ENCODE peak calls at places on chromosomes 7 and 10, in six cellular contexts. L is IMR-90, R is mesendoderm, F is neuronal stem cell, I is mesenchymal stem cell, Y is H9. E is an unnamed sample.

GRCh38 chr7:99631311-99632109 is 14.8 kb downstream of the ZSCAN25 start:
- DNase-seq in L (peak; percentile 13), R (peak; percentile 43), F (no peak), I (no peak), Y (peak; percentile 47), E (peak; percentile 40)

GRCh38 chr7:40870108-40870507 is 735.3 kb downstream of the SUGCT start:
- DNase-seq in L (peak; percentile 12), R (peak; percentile 77), F (no peak), I (no peak), Y (no peak), E (peak; percentile 41)

GRCh38 chr7:27808626-27809025 is 68.7 kb downstream of the TAX1BP1 start:
- DNase-seq in L (peak; percentile 80), R (no peak), F (no peak), I (peak; percentile 57), Y (no peak), E (no peak)

GRCh38 chr10:19592276-19592675 is 224.0 kb upstream of the PLXDC2 start:
- DNase-seq in L (peak; percentile 33), R (peak; percentile 20), F (no peak), I (peak; percentile 7), Y (no peak), E (peak; percentile 14)

GRCh38 chr7:25454562-25455031 is 226.3 kb upstream of the NPVF start:
- DNase-seq in L (no peak), R (no peak), F (no peak), I (peak; percentile 23), Y (no peak), E (peak; percentile 3)

GRCh38 chr10:7458554-7458953 is 47.7 kb upstream of the SFMBT2 start:
- DNase-seq in L (peak; percentile 1), R (peak; percentile 13), F (no peak), I (no peak), Y (no peak), E (peak; percentile 9)

GRCh38 chr7:121798896-121799295 is 74.1 kb upstream of the PTPRZ1 start:
- DNase-seq in L (no peak), R (peak; percentile 90), F (peak; percentile 63), I (no peak), Y (peak; percentile 56), E (no peak)

GRCh38 chr10:89404082-89404481 is 10.3 kb upstream of the IFIT5 start:
- DNase-seq in L (peak; percentile 12), R (no peak), F (no peak), I (no peak), Y (no peak), E (no peak)

GRCh38 chr10:77649333-77650331 is 12.0 kb upstream of the KCNMA1 start:
- DNase-seq in L (no peak), R (no peak), F (no peak), I (no peak), Y (peak; percentile 55), E (no peak)

GRCh38 chr10:129631011-129631410 is 164.0 kb downstream of the MGMT start:
- DNase-seq in L (peak; percentile 41), R (no peak), F (no peak), I (no peak), Y (no peak), E (no peak)

GRCh38 chr7:9718071-9718470 is 1255.6 kb upstream of the PHF14 start:
- DNase-seq in L (no peak), R (no peak), F (no peak), I (no peak), Y (no peak), E (no peak)

GRCh38 chr10:114337510-114338462 is 66.5 kb downstream of the AFAP1L2 start:
- DNase-seq in L (no peak), R (peak; percentile 68), F (no peak), I (no peak), Y (peak; percentile 81), E (no peak)

GRCh38 chr7:134757938-134758337 is 21.5 kb upstream of the CALD1 start:
- DNase-seq in L (peak; percentile 78), R (no peak), F (no peak), I (peak; percentile 67), Y (no peak), E (peak; percentile 48)

GRCh38 chr10:110307805-110308204 is 3.1 kb upstream of the SMNDC1 start:
- DNase-seq in L (no peak), R (no peak), F (no peak), I (no peak), Y (no peak), E (no peak)

GRCh38 chr10:132507956-132508490 is 29.6 kb upstream of the INPP5A start:
- DNase-seq in L (no peak), R (no peak), F (no peak), I (no peak), Y (peak; percentile 14), E (no peak)

GRCh38 chr7:98921608-98922372 is 43.5 kb downstream of the TRRAP start:
- DNase-seq in L (no peak), R (peak; percentile 21), F (no peak), I (no peak), Y (peak; percentile 33), E (no peak)

GRCh38 chr7:157603716-157604115 is 266.9 kb downstream of the DNAJB6 start:
- DNase-seq in L (no peak), R (no peak), F (no peak), I (no peak), Y (no peak), E (no peak)

DNA sequence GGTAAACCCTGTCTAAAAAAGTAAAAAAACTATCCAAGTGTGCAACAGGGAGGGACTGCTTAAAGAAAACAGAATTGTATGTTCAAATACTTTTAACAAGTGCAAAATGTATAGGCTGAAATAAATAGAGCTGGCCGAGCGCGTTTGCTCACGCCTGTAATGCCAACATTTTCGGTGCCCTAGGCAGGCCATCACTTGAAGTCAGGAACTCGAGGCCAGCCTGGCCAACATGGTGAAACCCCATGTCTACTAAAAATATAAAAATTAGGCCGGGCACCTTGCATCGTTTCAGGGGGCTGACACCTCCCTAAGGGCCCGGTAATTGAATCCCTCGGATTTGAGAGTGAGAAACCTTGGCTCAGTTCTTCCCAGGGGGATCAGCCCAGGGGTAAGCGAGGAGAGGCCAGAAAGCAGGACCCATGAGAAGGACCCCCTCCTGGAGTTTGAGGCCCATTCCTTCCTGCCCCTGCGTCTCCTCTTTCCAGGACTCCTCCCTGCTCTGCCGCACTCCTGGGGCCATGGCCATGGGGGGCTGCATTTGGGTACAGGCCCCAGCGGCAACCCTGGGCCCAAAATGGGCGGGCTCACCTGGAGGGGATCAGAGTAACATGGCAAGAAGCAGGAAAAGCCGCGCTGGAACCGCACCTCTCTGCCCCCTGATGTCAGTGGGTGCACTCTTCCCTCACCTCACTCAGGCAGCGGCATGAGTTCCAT is 75.5 kb upstream of the TMEM248 start:
- DNase-seq in L (no peak), R (no peak), F (no peak), I (no peak), Y (no peak), E (no peak)
- H3K4ac ChIP-seq in L (peak overlapping the region; percentile 95), R (peak overlapping the region; percentile 60), F (no peak overlapping the region), I (no peak overlapping the region), Y (peak overlapping the region; percentile 47), E (peak overlapping the region; percentile 81)

GRCh38 chr7:31054608-31055273 is 2.6 kb downstream of the ADCYAP1R1 start:
- DNase-seq in L (no peak), R (no peak), F (no peak), I (no peak), Y (no peak), E (no peak)
- H3K4me2 ChIP-seq in L (no peak overlapping the region), R (no peak overlapping the region), F (no peak overlapping the region), I (no peak overlapping the region), Y (no peak overlapping the region), E (no peak overlapping the region)

GRCh38 chr7:81167934-81168333 is 249.1 kb upstream of the SEMA3C start:
- DNase-seq in L (no peak), R (no peak), F (no peak), I (no peak), Y (no peak), E (no peak)
- H3K4ac ChIP-seq in L (no peak overlapping the region), R (no peak overlapping the region), F (no peak overlapping the region), I (no peak overlapping the region), Y (no peak overlapping the region), E (no peak overlapping the region)

DNA sequence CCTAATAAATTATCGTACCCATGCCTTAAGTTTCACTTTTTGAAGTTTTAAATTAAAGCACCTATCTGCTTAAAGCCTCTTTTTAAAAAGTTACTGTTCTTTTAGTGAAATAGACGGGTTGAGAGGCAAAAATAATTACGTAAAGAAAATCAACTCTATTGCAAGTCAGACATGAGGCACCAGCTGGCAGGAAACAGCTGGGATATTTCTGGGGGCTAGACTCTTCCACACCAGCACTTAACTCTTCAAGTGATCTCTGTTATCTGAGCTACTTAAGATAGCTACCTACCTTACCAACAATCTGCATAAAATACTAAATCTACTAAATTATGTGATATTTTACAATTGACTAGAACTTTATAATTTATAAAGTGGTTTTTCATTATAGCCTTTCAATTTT is 35.8 kb downstream of the GBF1 start:
- DNase-seq in L (peak; percentile 42), R (peak; percentile 28), F (no peak), I (peak; percentile 62), Y (no peak), E (no peak)
- H3K4me2 ChIP-seq in L (peak overlapping the region; percentile 72), R (no peak overlapping the region), F (no peak overlapping the region), I (no peak overlapping the region), Y (no peak overlapping the region), E (no peak overlapping the region)

DNA sequence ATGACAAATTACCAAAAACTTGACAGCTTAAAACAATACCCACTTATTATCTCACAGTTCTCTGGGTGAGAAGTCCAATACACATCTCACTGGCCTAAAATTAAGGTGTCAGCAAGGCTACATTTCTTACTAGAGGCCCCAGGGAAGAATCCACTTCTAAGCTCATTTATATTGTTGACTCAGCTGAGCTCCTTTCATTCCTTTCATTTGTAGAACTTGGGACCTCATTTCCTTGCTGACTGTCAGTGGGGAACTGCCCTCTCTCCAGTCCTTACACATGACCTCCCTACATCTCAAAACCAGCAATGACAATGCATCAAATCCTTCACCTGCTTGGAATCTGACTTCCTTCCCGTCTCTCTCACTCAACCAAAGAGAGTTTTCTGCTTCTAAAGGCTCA is 240.3 kb downstream of the IPMK start:
- DNase-seq in L (peak; percentile 22), R (no peak), F (no peak), I (no peak), Y (no peak), E (peak; percentile 6)
- H3K4ac ChIP-seq in L (peak overlapping the region; percentile 59), R (no peak overlapping the region), F (no peak overlapping the region), I (no peak overlapping the region), Y (no peak overlapping the region), E (no peak overlapping the region)

GRCh38 chr7:69367785-69368184 is 230.5 kb upstream of the AUTS2 start:
- DNase-seq in L (no peak), R (peak; percentile 7), F (no peak), I (peak; percentile 73), Y (no peak), E (peak; percentile 60)
- H3K4me2 ChIP-seq in L (no peak overlapping the region), R (no peak overlapping the region), F (no peak overlapping the region), I (no peak overlapping the region), Y (no peak overlapping the region), E (no peak overlapping the region)

DNA sequence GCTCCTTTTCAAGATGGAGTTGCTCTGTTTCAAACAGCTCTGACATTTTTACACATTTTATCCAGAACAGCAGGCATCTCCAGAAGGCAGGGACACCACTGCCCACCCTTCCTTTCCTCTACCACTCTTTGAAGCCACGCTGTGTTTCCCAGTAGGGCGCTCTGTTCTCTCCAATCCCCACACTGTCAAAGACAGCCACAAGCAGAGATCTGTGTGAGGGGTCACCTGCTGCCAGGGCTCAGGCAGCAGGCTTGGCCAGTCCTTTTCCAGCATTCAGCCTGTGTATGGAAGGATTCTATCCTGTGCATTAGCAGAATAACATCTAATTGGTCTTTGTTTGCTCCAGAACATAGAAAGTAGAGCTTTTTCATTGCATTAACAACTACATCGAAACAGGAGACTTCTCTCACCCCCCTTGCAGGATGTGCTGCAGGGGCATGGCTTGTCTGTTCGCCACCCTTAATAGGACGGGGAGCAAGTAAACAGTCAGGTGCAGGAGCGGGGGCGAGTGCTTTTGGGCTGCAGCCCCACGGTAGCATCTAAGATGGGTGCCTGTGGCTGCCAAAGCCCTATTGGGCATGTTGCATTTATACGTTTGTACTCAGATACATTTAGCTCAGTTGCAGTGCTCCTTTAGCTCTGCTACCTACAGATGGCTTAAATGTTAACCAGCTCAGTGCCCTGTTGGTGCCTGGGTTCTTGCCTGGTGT is 326.1 kb downstream of the GALNT17 start:
- DNase-seq in L (no peak), R (no peak), F (no peak), I (no peak), Y (peak; percentile 52), E (no peak)
- H3K4ac ChIP-seq in L (no peak overlapping the region), R (peak overlapping the region; percentile 44), F (no peak overlapping the region), I (no peak overlapping the region), Y (no peak overlapping the region), E (no peak overlapping the region)